ENCODE peak calls at places on chromosomes 2 and 18, in four cellular contexts. V, C, M and P are unnamed samples. For H3K36me3, the result is how much of the 10 kb centered on the place peaks cover.

GRCh38 chr18:59056706-59057492 is 82.8 kb upstream of the SEC11C start:
- DNase-seq in V (peak), C (no peak), M (peak), P (peak)

GRCh38 chr18:54752185-54752584 is 76.1 kb upstream of the RAB27B start:
- DNase-seq in V (no peak), C (no peak), M (no peak), P (no peak)

GRCh38 chr18:6807504-6808257 is 78.2 kb downstream of the ARHGAP28 start:
- DNase-seq in V (no peak), C (no peak), M (peak), P (no peak)

GRCh38 chr2:140905078-140905781 is 1225.6 kb downstream of the LRP1B start:
- DNase-seq in V (no peak), C (no peak), M (no peak), P (no peak)

GRCh38 chr2:209653164-209653563 is 118.5 kb upstream of the UNC80 start:
- DNase-seq in V (no peak), C (no peak), M (no peak), P (no peak)

GRCh38 chr2:199682001-199682400 is 169.0 kb downstream of the FTCDNL1 start:
- DNase-seq in V (no peak), C (no peak), M (no peak), P (no peak)

GRCh38 chr18:58942486-58942885 is 77.8 kb downstream of the ZNF532 start:
- DNase-seq in V (no peak), C (no peak), M (peak), P (no peak)

GRCh38 chr18:34738173-34738894 is 28.2 kb downstream of the DTNA start:
- DNase-seq in V (no peak), C (no peak), M (peak), P (no peak)

GRCh38 chr2:72114693-72115051 is 33.0 kb downstream of the CYP26B1 start:
- DNase-seq in V (no peak), C (no peak), M (peak), P (no peak)

GRCh38 chr2:84894131-84894586 is 11.3 kb upstream of the TMSB10 start:
- DNase-seq in V (no peak), C (no peak), M (peak), P (no peak)

GRCh38 chr2:236998758-236999157 is 86.9 kb upstream of the COPS8 start:
- DNase-seq in V (no peak), C (no peak), M (peak), P (no peak)

GRCh38 chr2:197092431-197092830 is 165.9 kb upstream of the PGAP1 start:
- DNase-seq in V (no peak), C (no peak), M (no peak), P (no peak)

GRCh38 chr2:10271946-10272345 is 30.8 kb upstream of the HPCAL1 start:
- DNase-seq in V (peak), C (no peak), M (peak), P (peak)

GRCh38 chr2:20487030-20487391 is 40.1 kb downstream of the RHOB start:
- DNase-seq in V (no peak), C (no peak), M (no peak), P (no peak)

GRCh38 chr18:50849448-50849847 is 29.5 kb upstream of the ME2 start:
- DNase-seq in V (no peak), C (no peak), M (no peak), P (no peak)

GRCh38 chr2:152584301-152584700 is 133.0 kb downstream of the PRPF40A start:
- DNase-seq in V (no peak), C (no peak), M (no peak), P (no peak)

GRCh38 chr2:234960091-234961088 is 8.6 kb downstream of the SH3BP4 start:
- DNase-seq in V (peak), C (no peak), M (no peak), P (peak)

GRCh38 chr2:237993701-237994100 is 26.9 kb downstream of the UBE2F start:
- DNase-seq in V (no peak), C (no peak), M (no peak), P (no peak)

GRCh38 chr2:197356136-197356535 is 45.6 kb upstream of the ANKRD44 start:
- DNase-seq in V (no peak), C (no peak), M (peak), P (no peak)

GRCh38 chr2:158024288-158024898 is 77.3 kb upstream of the UPP2 start:
- DNase-seq in V (no peak), C (peak), M (peak), P (no peak)

GRCh38 chr2:200447139-200447855 is 62.6 kb downstream of the KCTD18 start:
- DNase-seq in V (no peak), C (no peak), M (peak), P (no peak)

GRCh38 chr2:217685255-217685605 is 317.6 kb downstream of the TNS1 start:
- DNase-seq in V (peak), C (peak), M (peak), P (no peak)

GRCh38 chr18:55385770-55386169 is 202.2 kb downstream of the TCF4 start:
- DNase-seq in V (no peak), C (no peak), M (no peak), P (no peak)

GRCh38 chr2:198054299-198054698 is 249.9 kb downstream of the PLCL1 start:
- DNase-seq in V (no peak), C (no peak), M (peak), P (no peak)

DNA sequence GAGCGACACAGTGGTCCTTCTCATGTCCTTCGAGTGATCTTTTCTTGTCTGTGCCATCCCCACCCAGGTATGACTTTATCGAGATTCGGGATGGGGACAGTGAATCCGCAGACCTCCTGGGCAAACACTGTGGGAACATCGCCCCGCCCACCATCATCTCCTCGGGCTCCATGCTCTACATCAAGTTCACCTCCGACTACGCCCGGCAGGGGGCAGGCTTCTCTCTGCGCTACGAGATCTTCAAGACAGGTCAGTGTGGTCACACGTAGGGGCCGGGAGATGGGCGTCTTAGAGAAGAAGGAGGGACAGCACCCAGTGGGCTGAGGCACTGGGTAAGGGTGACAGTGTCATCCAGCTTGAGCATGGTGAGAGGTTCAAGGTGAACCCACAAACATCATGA is 33.8 kb downstream of the NRP2 start:
- DNase-seq in V (no peak), C (no peak), M (no peak), P (no peak)
- TF ChIP-seq CTCF in V (peak), C (no peak), M (no peak), P (no peak)

DNA sequence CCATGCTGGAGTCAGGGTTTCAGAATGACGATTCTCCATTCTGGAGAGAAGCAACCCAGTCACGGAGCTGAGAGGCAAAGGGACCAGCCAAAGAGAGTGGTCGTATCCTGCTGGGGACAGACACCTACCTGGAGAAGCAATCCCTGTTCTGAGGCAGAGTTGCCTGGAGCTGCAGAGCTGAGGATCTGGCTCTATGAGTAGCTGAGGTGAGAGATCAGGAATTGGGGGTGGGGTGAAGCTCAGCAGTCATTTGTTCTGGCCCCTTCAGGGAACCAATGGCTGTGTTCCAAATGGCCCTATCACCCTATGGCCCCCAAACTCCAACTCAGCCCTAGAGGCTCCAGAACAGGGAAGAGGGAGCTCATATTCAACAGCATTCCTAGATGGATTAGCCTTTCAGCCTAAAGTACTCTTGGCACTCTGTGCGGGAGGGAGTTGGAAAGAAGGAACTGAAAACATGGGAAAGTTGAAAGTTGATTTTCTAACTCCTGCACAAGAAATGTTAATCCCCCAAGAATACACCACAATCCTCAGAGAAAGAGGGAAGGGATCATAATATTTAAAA is 3.3 kb upstream of the ATRAID start:
- DNase-seq in V (no peak), C (no peak), M (no peak), P (no peak)
- H3K36me3 ChIP-seq in V (half or more), C (half or more), M (under half), P (under half)

GRCh38 chr18:3985664-3986063 is 469.4 kb downstream of the DLGAP1 start:
- DNase-seq in V (no peak), C (no peak), M (peak), P (no peak)
- TF ChIP-seq CTCF in V (no peak), C (no peak), M (no peak), P (no peak)

GRCh38 chr2:216501854-216502253 is 3.2 kb downstream of the RPL37A start:
- DNase-seq in V (no peak), C (no peak), M (no peak), P (no peak)

GRCh38 chr2:216505133-216506106 is 6.8 kb downstream of the RPL37A start:
- DNase-seq in V (no peak), C (no peak), M (no peak), P (no peak)

GRCh38 chr2:216504376-216504762 is 5.7 kb downstream of the RPL37A start:
- DNase-seq in V (no peak), C (no peak), M (no peak), P (no peak)

GRCh38 chr2:216503697-216504375 is 5.2 kb downstream of the RPL37A start:
- DNase-seq in V (no peak), C (no peak), M (no peak), P (no peak)

GRCh38 chr2:216502776-216503629 is 4.4 kb downstream of the RPL37A start:
- DNase-seq in V (no peak), C (no peak), M (no peak), P (no peak)
- H3K36me3 ChIP-seq in V (half or more), C (half or more), M (half or more), P (under half)

GRCh38 chr2:241286348-241287090 is 29.0 kb downstream of the HDLBP start:
- DNase-seq in V (no peak), C (no peak), M (no peak), P (no peak)
- TF ChIP-seq CTCF in V (no peak), C (no peak), M (no peak), P (no peak)

GRCh38 chr2:37262510-37262909 is 31.1 kb downstream of the NDUFAF7 start:
- DNase-seq in V (no peak), C (no peak), M (no peak), P (no peak)

GRCh38 chr2:37268111-37268510 is 36.7 kb downstream of the NDUFAF7 start:
- DNase-seq in V (no peak), C (no peak), M (no peak), P (no peak)

GRCh38 chr2:37263839-37264238 is 32.4 kb downstream of the NDUFAF7 start:
- DNase-seq in V (no peak), C (no peak), M (no peak), P (no peak)

GRCh38 chr2:37271376-37272067 is 40.1 kb downstream of the NDUFAF7 start:
- DNase-seq in V (no peak), C (no peak), M (no peak), P (no peak)

DNA sequence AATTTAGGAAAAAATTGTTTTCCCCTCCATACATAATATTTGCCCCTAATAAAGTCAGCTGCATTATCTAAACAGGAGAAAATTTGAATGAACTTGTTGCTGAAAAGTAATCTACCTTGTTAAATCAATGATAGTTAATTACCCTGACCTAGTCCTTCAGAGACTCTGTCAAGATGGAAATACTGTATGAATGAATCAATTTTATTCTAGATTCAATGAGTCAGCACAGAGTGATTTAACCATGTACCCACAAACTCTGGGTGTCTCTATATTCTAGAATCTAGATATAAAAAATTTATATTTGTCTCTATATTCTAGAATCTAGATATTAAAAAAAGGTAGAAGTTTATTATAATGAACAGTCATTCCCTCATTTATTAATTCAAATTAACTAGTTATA is 36.2 kb downstream of the NDUFAF7 start:
- DNase-seq in V (no peak), C (no peak), M (no peak), P (no peak)
- H3K36me3 ChIP-seq in V (half or more), C (half or more), M (under half), P (under half)

GRCh38 chr2:17059452-17059851 is 393.8 kb upstream of the CYRIA start:
- DNase-seq in V (no peak), C (no peak), M (no peak), P (no peak)
- TF ChIP-seq CTCF in V (no peak), C (no peak), M (no peak), P (no peak)

GRCh38 chr2:131145040-131145439 is 39.9 kb downstream of the PLEKHB2 start:
- DNase-seq in V (no peak), C (no peak), M (no peak), P (no peak)
- H3K36me3 ChIP-seq in V (half or more), C (half or more), M (half or more), P (half or more)